ENCODE peak calls at places on chromosome 2, in five cellular contexts. One of them, this sample, is unnamed. For H3K4me1, the result is how much of the 10 kb centered on the place peaks cover.

GRCh38 chr2:32745191-32745590 is 117.3 kb downstream of the TTC27 start:
- DNase-seq in breast epithelium: no peak
- DNase-seq in stomach: no peak
- DNase-seq in HCT116: no peak
- DNase-seq in HepG2: no peak
- DNase-seq in this sample: no peak

GRCh38 chr2:109103286-109103685 is 25.7 kb upstream of the SH3RF3 start:
- DNase-seq in HCT116: no peak
- DNase-seq in HepG2: no peak
- DNase-seq in breast epithelium: no peak
- DNase-seq in stomach: no peak
- DNase-seq in this sample: no peak

GRCh38 chr2:18834341-18834740 is 245.0 kb upstream of the NT5C1B start:
- DNase-seq in stomach: no peak
- DNase-seq in HepG2: no peak
- DNase-seq in HCT116: no peak
- DNase-seq in breast epithelium: no peak
- DNase-seq in this sample: no peak

GRCh38 chr2:111191877-111192276 is 71.2 kb downstream of the BCL2L11 start:
- DNase-seq in stomach: no peak
- DNase-seq in HCT116: no peak
- DNase-seq in HepG2: peak
- DNase-seq in breast epithelium: no peak
- DNase-seq in this sample: no peak

GRCh38 chr2:239266779-239267410 is 133.9 kb downstream of the HDAC4 start:
- DNase-seq in HepG2: no peak
- DNase-seq in breast epithelium: peak
- DNase-seq in stomach: peak
- DNase-seq in HCT116: no peak
- DNase-seq in this sample: peak

GRCh38 chr2:100978582-100979051 is 23.5 kb upstream of the RPL31 start:
- DNase-seq in HepG2: no peak
- DNase-seq in stomach: no peak
- DNase-seq in breast epithelium: no peak
- DNase-seq in HCT116: no peak
- DNase-seq in this sample: peak

GRCh38 chr2:36912692-36913091 is 53.6 kb downstream of the STRN start:
- DNase-seq in stomach: no peak
- DNase-seq in HepG2: no peak
- DNase-seq in breast epithelium: no peak
- DNase-seq in HCT116: no peak
- DNase-seq in this sample: no peak

GRCh38 chr2:114022360-114023085 is 132.6 kb downstream of the ACTR3 start:
- DNase-seq in stomach: no peak
- DNase-seq in breast epithelium: no peak
- DNase-seq in HepG2: peak
- DNase-seq in HCT116: peak
- DNase-seq in this sample: no peak

GRCh38 chr2:220533485-220533884 is 906.1 kb downstream of the SLC4A3 start:
- DNase-seq in breast epithelium: no peak
- DNase-seq in stomach: no peak
- DNase-seq in HepG2: peak
- DNase-seq in HCT116: peak
- DNase-seq in this sample: no peak

GRCh38 chr2:191169456-191170300 is 18.9 kb upstream of the STAT4 start:
- DNase-seq in stomach: no peak
- DNase-seq in breast epithelium: no peak
- DNase-seq in HCT116: no peak
- DNase-seq in HepG2: no peak
- DNase-seq in this sample: no peak
- H3K27ac ChIP-seq in stomach: no peak
- H3K27ac ChIP-seq in breast epithelium: peak
- H3K27ac ChIP-seq in HCT116: no peak
- H3K27ac ChIP-seq in HepG2: no peak
- H3K27ac ChIP-seq in this sample: no peak

GRCh38 chr2:127526142-127526939 is at the start of gene IWS1:
- DNase-seq in stomach: peak
- DNase-seq in breast epithelium: peak
- DNase-seq in HCT116: peak
- DNase-seq in HepG2: peak
- DNase-seq in this sample: peak
- H3K4me1 ChIP-seq in stomach: under half
- H3K4me1 ChIP-seq in breast epithelium: under half
- H3K4me1 ChIP-seq in HCT116: under half
- H3K4me1 ChIP-seq in HepG2: under half
- H3K4me1 ChIP-seq in this sample: under half

GRCh38 chr2:226475650-226476049 is 324.0 kb downstream of the IRS1 start:
- DNase-seq in HCT116: peak
- DNase-seq in stomach: no peak
- DNase-seq in breast epithelium: no peak
- DNase-seq in HepG2: no peak
- DNase-seq in this sample: no peak

GRCh38 chr2:226474131-226474530 is 325.5 kb downstream of the IRS1 start:
- DNase-seq in stomach: no peak
- DNase-seq in breast epithelium: no peak
- DNase-seq in HCT116: no peak
- DNase-seq in HepG2: no peak
- DNase-seq in this sample: no peak

GRCh38 chr2:226483143-226483542 is 316.5 kb downstream of the IRS1 start:
- DNase-seq in breast epithelium: no peak
- DNase-seq in stomach: no peak
- DNase-seq in HepG2: no peak
- DNase-seq in HCT116: no peak
- DNase-seq in this sample: no peak

GRCh38 chr2:226477221-226478120 is 322.1 kb downstream of the IRS1 start:
- DNase-seq in HepG2: no peak
- DNase-seq in breast epithelium: peak
- DNase-seq in stomach: no peak
- DNase-seq in HCT116: no peak
- DNase-seq in this sample: peak

GRCh38 chr2:226478121-226478809 is 321.4 kb downstream of the IRS1 start:
- DNase-seq in stomach: peak
- DNase-seq in HCT116: peak
- DNase-seq in HepG2: peak
- DNase-seq in breast epithelium: peak
- DNase-seq in this sample: peak
- TF ChIP-seq POLR2AphosphoS5 in stomach: peak
- TF ChIP-seq POLR2AphosphoS5 in HCT116: peak
- TF ChIP-seq POLR2AphosphoS5 in HepG2: no peak
- TF ChIP-seq POLR2AphosphoS5 in breast epithelium: no peak
- TF ChIP-seq POLR2AphosphoS5 in this sample: no peak

DNA sequence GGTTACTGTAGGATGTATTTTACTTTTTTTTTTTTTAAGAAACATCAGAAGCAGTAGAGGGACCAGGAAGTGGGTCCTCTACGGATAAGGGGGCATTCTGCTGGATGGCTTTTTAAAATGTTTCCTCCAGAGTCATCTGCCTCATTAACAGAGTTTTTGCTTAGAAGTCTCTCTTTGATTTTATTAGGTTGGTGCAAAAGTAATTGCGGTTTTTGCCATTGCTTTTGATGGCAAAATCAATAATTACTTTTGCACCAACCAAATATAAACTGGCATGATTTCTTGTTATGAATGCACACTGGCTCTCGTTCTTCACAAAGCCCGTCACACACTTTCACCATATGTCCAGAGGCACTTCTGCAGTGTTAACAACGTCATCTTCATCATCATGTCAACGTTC is 68.5 kb upstream of the FAM237A start:
- DNase-seq in HCT116: no peak
- DNase-seq in stomach: no peak
- DNase-seq in breast epithelium: no peak
- DNase-seq in HepG2: no peak
- DNase-seq in this sample: no peak
- H3K27ac ChIP-seq in HCT116: no peak
- H3K27ac ChIP-seq in stomach: no peak
- H3K27ac ChIP-seq in breast epithelium: no peak
- H3K27ac ChIP-seq in HepG2: no peak
- H3K27ac ChIP-seq in this sample: no peak